ENCODE peak calls at places on chromosomes 12 and 14, in six cellular contexts. S is activated CD8-positive, alpha-beta memory T cell treated with anti-CD3 and anti-CD28 coated beads, Interleukin-2, amount 50 U/mL, for 48 hours; N is naive B cell; X is activated T-cell treated with anti-CD3 and anti-CD28 coated beads, Interleukin-2, amount 50 U/mL, for 48 hours; W is foreskin fibroblast; C is HAP-1. J is an unnamed sample.

GRCh38 chr12:57198329-57198728 is 18.3 kb upstream of the NXPH4 start:
- DNase-seq in S (no peak), N (no peak), X (no peak), W (no peak), C (no peak), J (no peak)

GRCh38 chr14:100654025-100654813 is 67.0 kb upstream of the BEGAIN start:
- DNase-seq in S (no peak), N (no peak), X (no peak), W (no peak), C (no peak), J (no peak)

GRCh38 chr12:49868952-49869815 is 26.3 kb upstream of the BCDIN3D start:
- DNase-seq in S (no peak), N (no peak), X (no peak), W (peak; percentile 92), C (no peak), J (no peak)

GRCh38 chr14:22163051-22163450 is 426.0 kb downstream of the DAD1 start:
- DNase-seq in S (no peak), N (no peak), X (no peak), W (no peak), C (no peak), J (no peak)

GRCh38 chr14:103724116-103724515 is 8.5 kb downstream of the ZFYVE21 start:
- DNase-seq in S (no peak), N (no peak), X (no peak), W (peak; percentile 61), C (no peak), J (no peak)

GRCh38 chr14:38705220-38705619 is 397.8 kb downstream of the SEC23A start:
- DNase-seq in S (no peak), N (no peak), X (no peak), W (no peak), C (no peak), J (no peak)

GRCh38 chr12:131045705-131046460 is 92.2 kb downstream of the ADGRD1 start:
- DNase-seq in S (no peak), N (no peak), X (no peak), W (no peak), C (no peak), J (no peak)

GRCh38 chr12:25121916-25122315 is 73.0 kb downstream of the DNAI7 start:
- DNase-seq in S (no peak), N (no peak), X (no peak), W (peak; percentile 11), C (no peak), J (no peak)

GRCh38 chr14:61489932-61490331 is 168.6 kb downstream of the PRKCH start:
- DNase-seq in S (peak; percentile 33), N (no peak), X (no peak), W (peak; percentile 70), C (no peak), J (no peak)

GRCh38 chr12:46224401-46224800 is 44.4 kb downstream of the SLC38A1 start:
- DNase-seq in S (no peak), N (no peak), X (no peak), W (peak; percentile 61), C (no peak), J (no peak)

GRCh38 chr14:100528962-100529560 is 58.2 kb downstream of the BEGAIN start:
- DNase-seq in S (peak; percentile 43), N (no peak), X (peak; percentile 7), W (no peak), C (peak; percentile 6), J (no peak)

GRCh38 chr14:95504135-95505029 is 12.1 kb downstream of the SYNE3 start:
- DNase-seq in S (no peak), N (no peak), X (peak; percentile 56), W (peak; percentile 86), C (no peak), J (peak; percentile 47)

GRCh38 chr12:48882325-48882687 is 16.6 kb upstream of the RND1 start:
- DNase-seq in S (no peak), N (no peak), X (no peak), W (peak; percentile 44), C (no peak), J (no peak)

GRCh38 chr12:121933522-121934317 is 15.3 kb downstream of the CFAP251 start:
- DNase-seq in S (no peak), N (no peak), X (no peak), W (peak; percentile 53), C (no peak), J (no peak)

GRCh38 chr12:4766445-4766844 is 46.2 kb downstream of the GALNT8 start:
- DNase-seq in S (no peak), N (no peak), X (no peak), W (no peak), C (no peak), J (no peak)

GRCh38 chr14:62126885-62127478 is 364.8 kb downstream of the SNAPC1 start:
- DNase-seq in S (no peak), N (peak; percentile 56), X (no peak), W (peak; percentile 74), C (peak; percentile 14), J (no peak)

GRCh38 chr14:85909581-85909980 is 379.6 kb downstream of the FLRT2 start:
- DNase-seq in S (no peak), N (no peak), X (no peak), W (peak; percentile 65), C (no peak), J (no peak)

GRCh38 chr12:122028601-122029560 is 7.2 kb downstream of the BCL7A start:
- DNase-seq in S (peak; percentile 84), N (peak; percentile 18), X (peak; percentile 79), W (no peak), C (no peak), J (peak; percentile 61)

GRCh38 chr12:107493135-107493494 is 192.5 kb upstream of the PWP1 start:
- DNase-seq in S (no peak), N (no peak), X (no peak), W (no peak), C (no peak), J (no peak)

GRCh38 chr12:31228811-31229792 is 96.8 kb downstream of the SINHCAF start:
- DNase-seq in S (no peak), N (no peak), X (no peak), W (no peak), C (no peak), J (no peak)

GRCh38 chr12:97194551-97194950 is 268.1 kb upstream of the RMST start:
- DNase-seq in S (no peak), N (no peak), X (no peak), W (no peak), C (no peak), J (no peak)